ENCODE peak calls at places on chromosomes 7 and 10, in nine cellular contexts. J, U, L, B, T, C, R, I and V are unnamed samples. For H3K27me3 and H3K4me1, the result is how much of the 10 kb centered on the place peaks cover.

GRCh38 chr10:90959826-90960225 is 38.9 kb upstream of the ANKRD1 start:
- DNase-seq in C (no peak), I (no peak), B (no peak), U (no peak), J (no peak), R (no peak), T (no peak), L (no peak), V (no peak)

GRCh38 chr7:39035156-39035555 is 57.4 kb downstream of the POU6F2 start:
- DNase-seq in L (no peak), C (no peak), J (no peak), B (no peak), U (no peak), I (no peak), T (no peak), R (no peak), V (no peak)

GRCh38 chr7:5689118-5689517 is 92.3 kb downstream of the RNF216 start:
- DNase-seq in J (no peak), T (no peak), U (no peak), I (no peak), L (no peak), C (no peak), B (no peak), R (peak), V (no peak)

GRCh38 chr10:89942217-89942616 is 240.8 kb downstream of the KIF20B start:
- DNase-seq in C (no peak), J (no peak), L (no peak), U (no peak), R (no peak), I (no peak), T (no peak), B (no peak), V (no peak)

GRCh38 chr7:141221007-141221612 is 147.2 kb downstream of the TMEM178B start:
- DNase-seq in I (peak), T (no peak), U (no peak), L (no peak), B (no peak), J (no peak), C (no peak), R (no peak), V (no peak)

GRCh38 chr10:17981766-17982380 is 30.2 kb downstream of the SLC39A12 start:
- DNase-seq in R (peak), T (no peak), L (no peak), I (peak), U (no peak), B (no peak), C (no peak), J (no peak), V (no peak)

GRCh38 chr10:116115797-116116196 is 157.2 kb downstream of the GFRA1 start:
- DNase-seq in L (no peak), U (no peak), R (no peak), J (no peak), C (no peak), T (no peak), I (no peak), B (no peak), V (no peak)

GRCh38 chr10:86288695-86289576 is 77.7 kb downstream of the GRID1 start:
- DNase-seq in B (no peak), J (no peak), R (no peak), C (peak), L (no peak), I (no peak), U (no peak), T (no peak), V (no peak)

GRCh38 chr7:74283858-74284447 is 5.3 kb upstream of the CLIP2 start:
- DNase-seq in T (no peak), U (no peak), R (no peak), B (no peak), C (no peak), I (no peak), J (no peak), L (no peak), V (no peak)

GRCh38 chr7:95776561-95777185 is 4.3 kb downstream of the DYNC1I1 start:
- DNase-seq in B (no peak), R (no peak), I (no peak), C (no peak), L (no peak), U (no peak), T (no peak), J (no peak), V (no peak)

GRCh38 chr10:6217621-6218020 is 14.9 kb downstream of the PFKFB3 start:
- DNase-seq in R (no peak), B (no peak), U (no peak), J (no peak), I (no peak), L (no peak), T (no peak), C (no peak), V (no peak)

GRCh38 chr7:18126274-18126673 is 98.6 kb upstream of the PRPS1L1 start:
- DNase-seq in C (no peak), L (no peak), R (no peak), B (no peak), U (no peak), J (no peak), I (no peak), T (no peak), V (no peak)

GRCh38 chr10:44385726-44386438 is 985 bp upstream of the CXCL12 start:
- DNase-seq in U (no peak), L (no peak), T (peak), J (no peak), B (peak), I (no peak), C (peak), R (peak), V (no peak)

GRCh38 chr7:98212532-98213041 is 1.3 kb downstream of the BHLHA15 start:
- DNase-seq in U (peak), J (no peak), T (no peak), C (peak), L (no peak), R (no peak), B (peak), I (no peak), V (no peak)

GRCh38 chr7:33868151-33868550 is 37.2 kb upstream of the BMPER start:
- DNase-seq in R (peak), L (no peak), U (no peak), B (no peak), I (no peak), C (peak), T (no peak), J (no peak), V (no peak)

GRCh38 chr10:69467928-69468770 is 16.9 kb downstream of the TSPAN15 start:
- DNase-seq in L (no peak), J (no peak), I (no peak), B (no peak), R (no peak), U (no peak), C (no peak), T (no peak), V (no peak)

DNA sequence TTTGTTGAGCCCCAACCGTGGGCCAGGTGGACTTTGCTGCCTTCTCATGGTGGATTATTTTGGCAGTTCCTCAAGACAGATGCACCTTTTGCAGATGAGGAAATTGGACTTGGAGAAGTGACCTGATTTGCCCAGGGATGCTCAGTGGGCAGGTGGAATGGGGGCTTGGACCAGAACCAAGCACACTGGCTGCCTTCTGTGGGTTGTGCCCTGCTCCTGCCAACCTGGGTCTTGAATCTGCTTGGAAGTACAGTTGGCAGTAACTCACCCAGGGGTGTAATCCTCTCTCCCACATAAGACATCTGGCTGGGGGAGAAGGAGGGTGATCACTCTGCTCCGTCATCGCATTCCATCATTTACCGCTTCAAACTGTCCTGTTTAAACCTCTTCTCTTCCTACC is 110.5 kb upstream of the GPR26 start:
- DNase-seq in T (no peak), C (no peak), J (no peak), I (no peak), U (no peak), R (no peak), B (no peak), L (no peak), V (no peak)
- H3K27me3 ChIP-seq in T (under half), C (under half), J (under half), I (under half), U (under half), R (under half), B (under half), L (under half), V (under half)

GRCh38 chr7:137846588-137847417 is at the start of gene DGKI:
- DNase-seq in C (peak), B (peak), I (peak), R (peak), U (peak), T (peak), L (no peak), J (no peak), V (no peak)
- H3K4me3 ChIP-seq in C (peak), B (peak), I (no peak), R (peak), U (peak), T (peak), L (peak), J (peak), V (peak)

DNA sequence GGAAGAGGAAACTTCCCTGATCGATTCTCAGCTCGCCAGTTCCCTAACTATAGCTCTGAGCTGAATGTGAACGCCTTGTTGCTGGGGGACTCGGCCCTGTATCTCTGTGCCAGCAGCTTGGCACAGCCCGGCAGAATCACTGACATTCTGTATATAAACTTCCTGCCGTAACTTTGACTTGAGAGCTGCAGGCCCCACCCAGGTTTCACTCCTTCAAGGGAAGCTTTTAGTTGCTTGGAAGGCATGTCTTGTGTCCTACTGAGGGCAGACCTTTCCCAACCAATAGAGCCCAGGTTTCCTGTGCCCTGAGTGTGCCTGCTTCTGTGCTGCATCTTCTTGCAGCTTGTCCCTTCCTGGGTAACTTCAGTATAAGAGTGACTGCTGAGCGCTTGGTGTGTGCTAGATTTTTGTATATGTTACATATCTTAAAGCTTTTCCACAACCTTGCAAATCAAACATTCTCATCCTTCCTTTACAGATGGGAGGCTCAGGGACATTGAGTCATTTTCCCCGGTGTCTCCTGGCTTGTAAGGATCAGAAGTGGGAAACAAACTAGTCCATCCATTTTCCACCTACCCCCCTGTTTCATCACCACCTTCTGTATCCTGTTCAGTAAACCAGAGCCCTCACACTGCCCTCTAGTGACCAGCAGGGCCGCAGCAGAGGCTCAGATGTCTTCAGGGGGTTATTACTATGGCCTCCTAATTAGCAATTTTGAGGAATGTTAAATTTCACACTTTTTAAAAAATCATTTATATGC is 225.2 kb upstream of the PRSS58 start:
- DNase-seq in L (peak), I (peak), T (no peak), U (no peak), J (no peak), B (no peak), R (peak), C (peak), V (peak)
- H3K4me1 ChIP-seq in L (under half), I (under half), T (under half), U (under half), J (under half), B (under half), R (under half), C (under half), V (under half)

GRCh38 chr7:157849726-157850125 is 512.9 kb downstream of the DNAJB6 start:
- DNase-seq in T (no peak), C (no peak), J (no peak), B (no peak), L (no peak), U (no peak), R (no peak), I (no peak), V (no peak)
- H3K27me3 ChIP-seq in T (under half), C (under half), J (under half), B (under half), L (under half), U (under half), R (under half), I (under half), V (under half)

GRCh38 chr10:114526112-114526496 is 121.8 kb upstream of the AFAP1L2 start:
- DNase-seq in B (no peak), I (no peak), C (no peak), J (no peak), T (no peak), U (no peak), R (peak), L (no peak), V (peak)
- H3K4me3 ChIP-seq in B (peak), I (peak), C (peak), J (peak), T (peak), U (peak), R (peak), L (peak), V (peak)